ENCODE peak calls at places on chromosomes 13 and 19, in eight cellular contexts. Y is stimulated activated effector memory CD8-positive, alpha-beta T cell treated with anti-CD3 and anti-CD28 coated beads, Interleukin-12 subunit alpha, Interleukin-12 subunit beta, amount 100 ng/mL, for 72 hours; G is cerebellar nuclear complex; W is HTR-8/SVneo; L is GM13976; A is HT-29; Z is stimulated activated CD8-positive, alpha-beta memory T cell treated with anti-CD3 and anti-CD28 coated beads, Interleukin-4, amount 100 ng/mL, for 48 hours; T is CD4-positive, alpha-beta T cell. O is an unnamed sample.

GRCh38 chr19:20235156-20235555 is 68.1 kb downstream of the ZNF486 start:
- DNase-seq in Y (no peak), G (no peak), W (no peak), L (no peak), A (no peak), Z (no peak), T (no peak), O (no peak)

GRCh38 chr13:75689686-75690085 is 53.6 kb downstream of the LMO7 start:
- DNase-seq in Y (no peak), G (no peak), W (no peak), L (no peak), A (no peak), Z (no peak), T (no peak), O (no peak)

GRCh38 chr13:56201834-56202233 is 938.9 kb upstream of the PRR20A start:
- DNase-seq in Y (no peak), G (no peak), W (no peak), L (no peak), A (no peak), Z (no peak), T (no peak), O (no peak)

GRCh38 chr19:16531380-16531669 is 10.9 kb downstream of the CHERP start:
- DNase-seq in Y (no peak), G (no peak), W (no peak), L (no peak), A (no peak), Z (no peak), T (no peak), O (no peak)

GRCh38 chr19:42078538-42079275 is 2.7 kb downstream of the ZNF574 start:
- DNase-seq in Y (no peak), G (no peak), W (no peak), L (no peak), A (no peak), Z (no peak), T (no peak), O (no peak)

GRCh38 chr13:42373048-42373812 is 101.3 kb downstream of the AKAP11 start:
- DNase-seq in Y (no peak), G (no peak), W (no peak), L (no peak), A (no peak), Z (peak; percentile 60), T (no peak), O (no peak)

GRCh38 chr19:5784581-5785147 is at the start of gene PRR22:
- DNase-seq in Y (no peak), G (no peak), W (no peak), L (no peak), A (no peak), Z (no peak), T (no peak), O (no peak)

GRCh38 chr13:20206836-20207235 is 14.1 kb upstream of the GJB2 start:
- DNase-seq in Y (no peak), G (no peak), W (no peak), L (no peak), A (no peak), Z (no peak), T (no peak), O (no peak)

GRCh38 chr13:32622827-32623226 is 36.6 kb downstream of the PDS5B start:
- DNase-seq in Y (no peak), G (no peak), W (no peak), L (no peak), A (no peak), Z (peak; percentile 42), T (no peak), O (no peak)

GRCh38 chr13:80437212-80437611 is 96.3 kb upstream of the SPRY2 start:
- DNase-seq in Y (no peak), G (no peak), W (no peak), L (no peak), A (no peak), Z (no peak), T (no peak), O (no peak)

GRCh38 chr19:41886761-41887710 is 4.1 kb downstream of the ARHGEF1 start:
- DNase-seq in Y (peak; percentile 45), G (no peak), W (no peak), L (peak; percentile 72), A (peak; percentile 71), Z (peak; percentile 76), T (peak; percentile 80), O (no peak)

GRCh38 chr13:86960876-86961275 is 710.3 kb upstream of the SLITRK5 start:
- DNase-seq in Y (no peak), G (no peak), W (no peak), L (no peak), A (no peak), Z (no peak), T (no peak), O (no peak)

GRCh38 chr13:73593199-73593765 is 534.5 kb downstream of the KLF5 start:
- DNase-seq in Y (no peak), G (no peak), W (no peak), L (no peak), A (peak; percentile 90), Z (no peak), T (no peak), O (no peak)

GRCh38 chr13:34816543-34816942 is 125.5 kb upstream of the NBEA start:
- DNase-seq in Y (no peak), G (no peak), W (no peak), L (no peak), A (no peak), Z (no peak), T (no peak), O (no peak)

GRCh38 chr13:32031815-32032345 is 306 bp downstream of the FRY start:
- DNase-seq in Y (no peak), G (no peak), W (no peak), L (no peak), A (no peak), Z (no peak), T (no peak), O (no peak)

GRCh38 chr19:38852231-38853044 is 2.7 kb upstream of the HNRNPL start:
- DNase-seq in Y (peak; percentile 52), G (no peak), W (peak; percentile 45), L (no peak), A (peak; percentile 81), Z (peak; percentile 75), T (peak; percentile 55), O (peak; percentile 64)

GRCh38 chr13:46721054-46721453 is 75.9 kb downstream of the ESD start:
- DNase-seq in Y (no peak), G (no peak), W (no peak), L (no peak), A (peak; percentile 78), Z (peak; percentile 50), T (peak; percentile 40), O (no peak)

GRCh38 chr13:95926231-95926630 is 127.0 kb downstream of the UGGT2 start:
- DNase-seq in Y (no peak), G (no peak), W (no peak), L (no peak), A (no peak), Z (no peak), T (no peak), O (no peak)

GRCh38 chr19:44848036-44848804 is 2.1 kb downstream of the NECTIN2 start:
- DNase-seq in Y (no peak), G (no peak), W (no peak), L (no peak), A (no peak), Z (peak; percentile 29), T (no peak), O (no peak)

GRCh38 chr13:25117312-25117711 is 21.4 kb downstream of the PABPC3 start:
- DNase-seq in Y (no peak), G (no peak), W (no peak), L (no peak), A (peak; percentile 14), Z (no peak), T (no peak), O (no peak)

GRCh38 chr19:4694211-4694987 is 24.3 kb upstream of the MYDGF start:
- DNase-seq in Y (no peak), G (no peak), W (peak; percentile 84), L (no peak), A (peak; percentile 72), Z (no peak), T (no peak), O (peak; percentile 57)

GRCh38 chr13:109751477-109751876 is 34.9 kb downstream of the IRS2 start:
- DNase-seq in Y (no peak), G (no peak), W (no peak), L (no peak), A (no peak), Z (no peak), T (no peak), O (no peak)

GRCh38 chr19:34505321-34506025 is 23.9 kb downstream of the WTIP start:
- DNase-seq in Y (no peak), G (no peak), W (no peak), L (peak; percentile 15), A (no peak), Z (no peak), T (no peak), O (no peak)

GRCh38 chr13:42559057-42559456 is 14.9 kb upstream of the TNFSF11 start:
- DNase-seq in Y (no peak), G (no peak), W (no peak), L (no peak), A (no peak), Z (no peak), T (no peak), O (no peak)

GRCh38 chr13:41064493-41064892 is 3.2 kb downstream of the WBP4 start:
- DNase-seq in Y (no peak), G (no peak), W (no peak), L (no peak), A (no peak), Z (no peak), T (no peak), O (no peak)

GRCh38 chr13:102799544-102800144 is 725 bp downstream of the BIVM start:
- DNase-seq in Y (peak; percentile 19), G (no peak), W (no peak), L (peak; percentile 47), A (peak; percentile 12), Z (peak; percentile 39), T (no peak), O (no peak)

GRCh38 chr19:53019684-53020083 is 6.0 kb downstream of the ERVV-1 start:
- DNase-seq in Y (no peak), G (no peak), W (no peak), L (no peak), A (peak; percentile 16), Z (no peak), T (no peak), O (no peak)

GRCh38 chr13:33999830-34000605 is 182.1 kb downstream of the RFC3 start:
- DNase-seq in Y (no peak), G (no peak), W (no peak), L (no peak), A (peak; percentile 80), Z (no peak), T (no peak), O (no peak)